ENCODE peak calls at places on chromosomes 12 and 14, in six cellular contexts. One of them, this sample, is unnamed. For H3K36me3 and H3K27me3, the result is how much of the 10 kb centered on the place peaks cover.

GRCh38 chr12:6333029-6333428 is 8.8 kb downstream of the TNFRSF1A start:
- DNase-seq in hepatocyte: no peak
- DNase-seq in upper lobe of left lung: peak
- DNase-seq in tibial artery: no peak
- DNase-seq in lower lobe of right lung: peak
- DNase-seq in iPS DF 6.9: no peak
- DNase-seq in this sample: no peak

GRCh38 chr14:28879571-28879970 is 113.0 kb downstream of the FOXG1 start:
- DNase-seq in lower lobe of right lung: no peak
- DNase-seq in iPS DF 6.9: no peak
- DNase-seq in upper lobe of left lung: no peak
- DNase-seq in hepatocyte: no peak
- DNase-seq in tibial artery: no peak
- DNase-seq in this sample: no peak

GRCh38 chr12:59027199-59027598 is 106.9 kb upstream of the LRIG3 start:
- DNase-seq in upper lobe of left lung: no peak
- DNase-seq in tibial artery: no peak
- DNase-seq in iPS DF 6.9: no peak
- DNase-seq in lower lobe of right lung: no peak
- DNase-seq in hepatocyte: no peak
- DNase-seq in this sample: no peak

GRCh38 chr12:71556881-71557280 is 106.8 kb downstream of the ZFC3H1 start:
- DNase-seq in iPS DF 6.9: no peak
- DNase-seq in tibial artery: no peak
- DNase-seq in lower lobe of right lung: no peak
- DNase-seq in upper lobe of left lung: no peak
- DNase-seq in hepatocyte: peak
- DNase-seq in this sample: peak

GRCh38 chr14:90452366-90452765 is 55.5 kb downstream of the CALM1 start:
- DNase-seq in tibial artery: no peak
- DNase-seq in upper lobe of left lung: no peak
- DNase-seq in hepatocyte: no peak
- DNase-seq in iPS DF 6.9: no peak
- DNase-seq in lower lobe of right lung: no peak
- DNase-seq in this sample: no peak

GRCh38 chr14:20781805-20782204 is 737 bp downstream of the RNASE6 start:
- DNase-seq in iPS DF 6.9: no peak
- DNase-seq in tibial artery: no peak
- DNase-seq in lower lobe of right lung: no peak
- DNase-seq in hepatocyte: no peak
- DNase-seq in upper lobe of left lung: no peak
- DNase-seq in this sample: no peak

GRCh38 chr14:50668008-50668851 is at the start of gene SAV1:
- DNase-seq in tibial artery: peak
- DNase-seq in upper lobe of left lung: peak
- DNase-seq in lower lobe of right lung: peak
- DNase-seq in iPS DF 6.9: no peak
- DNase-seq in hepatocyte: peak
- DNase-seq in this sample: peak

GRCh38 chr12:72699362-72699761 is 427.2 kb downstream of the TRHDE start:
- DNase-seq in lower lobe of right lung: no peak
- DNase-seq in upper lobe of left lung: no peak
- DNase-seq in tibial artery: no peak
- DNase-seq in iPS DF 6.9: no peak
- DNase-seq in hepatocyte: no peak
- DNase-seq in this sample: no peak

GRCh38 chr12:41442905-41443304 is 254.8 kb downstream of the PDZRN4 start:
- DNase-seq in iPS DF 6.9: no peak
- DNase-seq in tibial artery: no peak
- DNase-seq in hepatocyte: peak
- DNase-seq in lower lobe of right lung: no peak
- DNase-seq in upper lobe of left lung: no peak
- DNase-seq in this sample: no peak

GRCh38 chr14:103273145-103273846 is 60.7 kb upstream of the EIF5 start:
- DNase-seq in hepatocyte: no peak
- DNase-seq in lower lobe of right lung: no peak
- DNase-seq in tibial artery: no peak
- DNase-seq in iPS DF 6.9: no peak
- DNase-seq in upper lobe of left lung: no peak
- DNase-seq in this sample: no peak

GRCh38 chr12:77120695-77121094 is 55.3 kb upstream of the E2F7 start:
- DNase-seq in tibial artery: no peak
- DNase-seq in iPS DF 6.9: no peak
- DNase-seq in hepatocyte: no peak
- DNase-seq in upper lobe of left lung: no peak
- DNase-seq in lower lobe of right lung: no peak
- DNase-seq in this sample: peak

GRCh38 chr12:50640321-50640939 is 123.5 kb upstream of the ATF1 start:
- DNase-seq in iPS DF 6.9: no peak
- DNase-seq in tibial artery: no peak
- DNase-seq in lower lobe of right lung: no peak
- DNase-seq in upper lobe of left lung: no peak
- DNase-seq in hepatocyte: no peak
- DNase-seq in this sample: no peak

GRCh38 chr14:61368061-61368710 is 46.8 kb downstream of the PRKCH start:
- DNase-seq in upper lobe of left lung: no peak
- DNase-seq in hepatocyte: no peak
- DNase-seq in iPS DF 6.9: no peak
- DNase-seq in tibial artery: no peak
- DNase-seq in lower lobe of right lung: no peak
- DNase-seq in this sample: peak

GRCh38 chr12:131675126-131676080 is 35.5 kb upstream of the SFSWAP start:
- DNase-seq in iPS DF 6.9: no peak
- DNase-seq in hepatocyte: no peak
- DNase-seq in upper lobe of left lung: no peak
- DNase-seq in tibial artery: peak
- DNase-seq in lower lobe of right lung: no peak
- DNase-seq in this sample: no peak

GRCh38 chr14:52015411-52016030 is 26.2 kb downstream of the RTRAF start:
- DNase-seq in tibial artery: no peak
- DNase-seq in lower lobe of right lung: no peak
- DNase-seq in iPS DF 6.9: no peak
- DNase-seq in hepatocyte: peak
- DNase-seq in upper lobe of left lung: no peak
- DNase-seq in this sample: peak

GRCh38 chr12:49524660-49525324 is 14.0 kb upstream of the KCNH3 start:
- DNase-seq in iPS DF 6.9: no peak
- DNase-seq in tibial artery: no peak
- DNase-seq in lower lobe of right lung: no peak
- DNase-seq in upper lobe of left lung: no peak
- DNase-seq in hepatocyte: no peak
- DNase-seq in this sample: peak

GRCh38 chr14:105388976-105389375 is 9.4 kb upstream of the TEX22 start:
- DNase-seq in iPS DF 6.9: no peak
- DNase-seq in tibial artery: no peak
- DNase-seq in hepatocyte: no peak
- DNase-seq in lower lobe of right lung: no peak
- DNase-seq in upper lobe of left lung: peak
- DNase-seq in this sample: no peak

GRCh38 chr14:90608925-90609324 is 207.3 kb downstream of the TTC7B start:
- DNase-seq in tibial artery: no peak
- DNase-seq in hepatocyte: no peak
- DNase-seq in iPS DF 6.9: no peak
- DNase-seq in lower lobe of right lung: no peak
- DNase-seq in upper lobe of left lung: no peak
- DNase-seq in this sample: no peak

GRCh38 chr12:102669056-102669455 is 188.7 kb upstream of the IGF1 start:
- DNase-seq in hepatocyte: no peak
- DNase-seq in lower lobe of right lung: no peak
- DNase-seq in upper lobe of left lung: no peak
- DNase-seq in tibial artery: no peak
- DNase-seq in iPS DF 6.9: no peak
- DNase-seq in this sample: no peak

GRCh38 chr14:70735043-70735442 is 74.3 kb downstream of the MAP3K9 start:
- DNase-seq in iPS DF 6.9: no peak
- DNase-seq in upper lobe of left lung: no peak
- DNase-seq in hepatocyte: peak
- DNase-seq in tibial artery: no peak
- DNase-seq in lower lobe of right lung: no peak
- DNase-seq in this sample: no peak

GRCh38 chr12:107418976-107419375 is 266.6 kb upstream of the PWP1 start:
- DNase-seq in hepatocyte: no peak
- DNase-seq in lower lobe of right lung: no peak
- DNase-seq in upper lobe of left lung: no peak
- DNase-seq in iPS DF 6.9: no peak
- DNase-seq in tibial artery: no peak
- DNase-seq in this sample: no peak

GRCh38 chr12:109562871-109563270 is 10.4 kb downstream of the MMAB start:
- DNase-seq in iPS DF 6.9: no peak
- DNase-seq in tibial artery: no peak
- DNase-seq in hepatocyte: no peak
- DNase-seq in lower lobe of right lung: no peak
- DNase-seq in upper lobe of left lung: no peak
- DNase-seq in this sample: no peak

GRCh38 chr12:109561711-109562030 is 11.6 kb downstream of the MMAB start:
- DNase-seq in upper lobe of left lung: no peak
- DNase-seq in lower lobe of right lung: no peak
- DNase-seq in tibial artery: no peak
- DNase-seq in hepatocyte: no peak
- DNase-seq in iPS DF 6.9: no peak
- DNase-seq in this sample: no peak

GRCh38 chr12:109560867-109561710 is 12.2 kb downstream of the MMAB start:
- DNase-seq in tibial artery: no peak
- DNase-seq in hepatocyte: no peak
- DNase-seq in lower lobe of right lung: no peak
- DNase-seq in iPS DF 6.9: no peak
- DNase-seq in upper lobe of left lung: no peak
- DNase-seq in this sample: no peak

GRCh38 chr12:109566424-109566823 is 6.9 kb downstream of the MMAB start:
- DNase-seq in lower lobe of right lung: peak
- DNase-seq in tibial artery: no peak
- DNase-seq in iPS DF 6.9: no peak
- DNase-seq in hepatocyte: no peak
- DNase-seq in upper lobe of left lung: no peak
- DNase-seq in this sample: no peak

GRCh38 chr12:109563291-109564284 is 9.7 kb downstream of the MMAB start:
- DNase-seq in iPS DF 6.9: no peak
- DNase-seq in lower lobe of right lung: no peak
- DNase-seq in tibial artery: no peak
- DNase-seq in hepatocyte: no peak
- DNase-seq in upper lobe of left lung: no peak
- DNase-seq in this sample: no peak
- H3K36me3 ChIP-seq in iPS DF 6.9: under half
- H3K36me3 ChIP-seq in lower lobe of right lung: half or more
- H3K36me3 ChIP-seq in tibial artery: half or more
- H3K36me3 ChIP-seq in hepatocyte: under half
- H3K36me3 ChIP-seq in upper lobe of left lung: half or more
- H3K36me3 ChIP-seq in this sample: under half

GRCh38 chr14:72926292-72927028 is at the start of gene DCAF4:
- DNase-seq in iPS DF 6.9: peak
- DNase-seq in hepatocyte: peak
- DNase-seq in tibial artery: peak
- DNase-seq in lower lobe of right lung: peak
- DNase-seq in upper lobe of left lung: peak
- DNase-seq in this sample: peak

GRCh38 chr14:72925171-72925759 is 999 bp upstream of the DCAF4 start:
- DNase-seq in lower lobe of right lung: no peak
- DNase-seq in iPS DF 6.9: no peak
- DNase-seq in hepatocyte: no peak
- DNase-seq in upper lobe of left lung: no peak
- DNase-seq in tibial artery: peak
- DNase-seq in this sample: no peak

GRCh38 chr14:72925815-72926291 is 411 bp upstream of the DCAF4 start:
- DNase-seq in upper lobe of left lung: no peak
- DNase-seq in lower lobe of right lung: no peak
- DNase-seq in hepatocyte: no peak
- DNase-seq in iPS DF 6.9: no peak
- DNase-seq in tibial artery: no peak
- DNase-seq in this sample: no peak

GRCh38 chr14:72929316-72930080 is 3.2 kb downstream of the DCAF4 start:
- DNase-seq in tibial artery: no peak
- DNase-seq in iPS DF 6.9: no peak
- DNase-seq in lower lobe of right lung: no peak
- DNase-seq in upper lobe of left lung: no peak
- DNase-seq in hepatocyte: no peak
- DNase-seq in this sample: peak

GRCh38 chr14:72928872-72929271 is 2.6 kb downstream of the DCAF4 start:
- DNase-seq in upper lobe of left lung: no peak
- DNase-seq in tibial artery: peak
- DNase-seq in lower lobe of right lung: no peak
- DNase-seq in hepatocyte: no peak
- DNase-seq in iPS DF 6.9: no peak
- DNase-seq in this sample: peak
- H3K4me3 ChIP-seq in upper lobe of left lung: no peak
- H3K4me3 ChIP-seq in tibial artery: no peak
- H3K4me3 ChIP-seq in lower lobe of right lung: no peak
- H3K4me3 ChIP-seq in hepatocyte: no peak
- H3K4me3 ChIP-seq in iPS DF 6.9: no peak
- H3K4me3 ChIP-seq in this sample: peak

DNA sequence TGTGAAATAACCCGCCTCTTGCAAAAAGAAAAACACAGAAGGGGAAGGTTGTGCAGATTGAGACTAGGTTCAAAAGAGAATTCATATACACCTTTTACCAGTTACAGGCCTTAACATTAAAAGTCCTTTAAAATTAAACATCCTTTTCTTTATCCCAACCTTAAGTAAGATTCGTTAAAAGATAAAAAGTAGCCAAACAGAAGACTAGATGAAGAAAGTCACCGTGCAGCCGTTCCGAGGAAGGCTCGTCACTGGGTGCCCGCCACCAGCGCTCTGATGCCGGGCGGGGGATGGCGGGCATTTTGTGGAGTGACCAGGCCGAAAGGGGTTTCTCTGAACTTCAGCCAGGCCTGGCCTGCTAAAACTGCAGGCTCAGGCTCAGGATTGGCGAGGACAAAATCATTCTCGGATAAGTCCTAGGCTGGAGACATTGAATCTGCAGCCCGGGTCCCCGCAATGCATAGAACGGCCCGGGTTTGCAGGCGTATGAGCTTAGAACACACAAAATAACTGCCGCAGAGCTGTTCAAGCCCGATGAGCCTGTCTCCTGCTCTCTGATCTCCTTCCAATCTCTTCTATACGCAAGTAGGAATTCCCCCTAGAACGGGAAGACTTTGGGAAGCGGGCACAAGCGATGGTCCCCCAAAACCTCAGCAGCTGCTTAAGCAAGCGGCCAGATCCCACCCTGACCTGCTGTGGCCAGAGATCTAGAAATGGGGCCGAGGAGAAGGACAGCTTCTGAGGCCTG is 1.3 kb downstream of the TBX5 start:
- DNase-seq in hepatocyte: no peak
- DNase-seq in upper lobe of left lung: no peak
- DNase-seq in lower lobe of right lung: no peak
- DNase-seq in tibial artery: no peak
- DNase-seq in iPS DF 6.9: no peak
- DNase-seq in this sample: no peak
- H3K27me3 ChIP-seq in hepatocyte: half or more
- H3K27me3 ChIP-seq in upper lobe of left lung: under half
- H3K27me3 ChIP-seq in lower lobe of right lung: half or more
- H3K27me3 ChIP-seq in tibial artery: half or more
- H3K27me3 ChIP-seq in iPS DF 6.9: half or more
- H3K27me3 ChIP-seq in this sample: under half

DNA sequence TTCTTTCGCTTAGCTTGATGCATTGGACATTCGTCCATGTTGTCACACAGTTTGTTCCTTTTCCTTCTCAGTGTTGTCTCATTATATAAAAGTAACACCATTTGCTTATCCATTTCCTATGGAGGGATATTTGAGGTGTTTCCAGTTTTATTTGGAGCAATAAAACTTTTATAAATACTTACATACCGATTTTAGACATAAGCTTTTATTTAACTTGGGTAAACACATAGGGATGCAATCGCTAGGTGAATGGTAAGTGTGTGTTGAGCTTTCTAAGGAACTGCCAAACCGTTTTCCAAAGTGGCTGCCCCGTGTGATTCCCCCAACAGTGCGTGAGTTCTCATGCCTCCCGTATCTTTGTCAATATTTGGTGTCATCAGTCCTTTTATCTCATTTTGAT is 95.2 kb upstream of the DYNC1H1 start:
- DNase-seq in iPS DF 6.9: no peak
- DNase-seq in tibial artery: no peak
- DNase-seq in hepatocyte: no peak
- DNase-seq in upper lobe of left lung: no peak
- DNase-seq in lower lobe of right lung: no peak
- DNase-seq in this sample: no peak
- H3K36me3 ChIP-seq in iPS DF 6.9: under half
- H3K36me3 ChIP-seq in tibial artery: under half
- H3K36me3 ChIP-seq in hepatocyte: under half
- H3K36me3 ChIP-seq in upper lobe of left lung: under half
- H3K36me3 ChIP-seq in lower lobe of right lung: under half
- H3K36me3 ChIP-seq in this sample: under half

This sample was measured in MG63.